ENCODE peak calls at places on chromosomes 11 and 22, in nine cellular contexts. P, O, U, Y, C, S, M, R and N are unnamed samples.

GRCh38 chr11:67290801-67291200 is 1.7 kb downstream of the ANKRD13D start:
- DNase-seq in U (no peak), P (no peak), C (no peak), O (no peak), R (peak; percentile 68), S (no peak), M (no peak), Y (no peak), N (no peak)

GRCh38 chr11:22041039-22041438 is 151.8 kb upstream of the ANO5 start:
- DNase-seq in C (no peak), P (no peak), R (no peak), S (no peak), Y (no peak), M (no peak), U (no peak), O (no peak), N (no peak)

GRCh38 chr11:64207247-64208085 is 945 bp downstream of the FERMT3 start:
- DNase-seq in C (no peak), R (peak; percentile 77), U (no peak), Y (peak; percentile 91), O (peak; percentile 59), S (no peak), P (peak; percentile 92), M (peak; percentile 87), N (no peak)

GRCh38 chr11:125455851-125456250 is 40.2 kb downstream of the FEZ1 start:
- DNase-seq in R (no peak), P (no peak), Y (no peak), M (no peak), U (no peak), C (no peak), S (no peak), O (no peak), N (no peak)

GRCh38 chr11:19389787-19390303 is 149.1 kb upstream of the E2F8 start:
- DNase-seq in P (peak; percentile 54), R (peak; percentile 64), Y (no peak), O (no peak), M (peak; percentile 73), S (no peak), U (no peak), C (no peak), N (no peak)

GRCh38 chr11:33500865-33501479 is 199.7 kb downstream of the C11orf91 start:
- DNase-seq in Y (no peak), O (no peak), P (peak; percentile 60), U (no peak), C (no peak), M (peak; percentile 70), R (peak; percentile 47), S (no peak), N (no peak)

GRCh38 chr11:106228996-106229395 is 151.5 kb downstream of the AASDHPPT start:
- DNase-seq in U (no peak), C (no peak), S (no peak), P (peak; percentile 45), R (peak; percentile 6), Y (no peak), O (no peak), M (peak; percentile 0), N (no peak)

GRCh38 chr11:23124249-23124648 is 264.0 kb upstream of the CCDC179 start:
- DNase-seq in S (no peak), U (no peak), O (no peak), M (no peak), R (no peak), C (no peak), P (peak; percentile 27), Y (no peak), N (no peak)

GRCh38 chr22:39525658-39525975 is 5.3 kb downstream of the ATF4 start:
- DNase-seq in R (no peak), P (no peak), M (no peak), U (no peak), Y (no peak), O (no peak), S (no peak), C (no peak), N (no peak)

GRCh38 chr11:102453286-102453797 is 777 bp upstream of the TMEM123 start:
- DNase-seq in O (no peak), P (no peak), Y (no peak), M (no peak), U (no peak), C (peak; percentile 13), S (peak; percentile 35), R (no peak), N (no peak)

GRCh38 chr11:95451682-95452081 is 220.7 kb upstream of the SESN3 start:
- DNase-seq in U (no peak), R (peak; percentile 84), P (no peak), S (no peak), Y (no peak), O (no peak), C (no peak), M (peak; percentile 36), N (no peak)

GRCh38 chr11:8387141-8387540 is 123.5 kb upstream of the LMO1 start:
- DNase-seq in P (no peak), O (no peak), Y (no peak), C (no peak), U (no peak), R (no peak), M (no peak), S (no peak), N (no peak)

GRCh38 chr11:108221401-108221800 is 1.0 kb downstream of the NPAT start:
- DNase-seq in C (no peak), S (no peak), U (no peak), R (peak; percentile 48), Y (no peak), O (no peak), P (no peak), M (peak; percentile 45), N (no peak)

GRCh38 chr11:89436071-89436470 is 55.1 kb downstream of the NOX4 start:
- DNase-seq in U (no peak), S (no peak), R (peak; percentile 65), M (peak; percentile 52), P (peak; percentile 0), C (no peak), Y (no peak), O (no peak), N (peak; percentile 68)

GRCh38 chr22:17921871-17922821 is 102.2 kb downstream of the MICAL3 start:
- DNase-seq in S (no peak), M (no peak), R (no peak), P (no peak), U (no peak), C (peak; percentile 74), Y (no peak), O (no peak), N (no peak)

GRCh38 chr11:36240746-36241295 is 48.4 kb downstream of the COMMD9 start:
- DNase-seq in C (no peak), Y (no peak), M (no peak), P (no peak), U (no peak), R (no peak), S (no peak), O (no peak), N (no peak)

GRCh38 chr22:30235687-30236170 is 10.8 kb downstream of the LIF start:
- DNase-seq in U (no peak), R (peak; percentile 85), M (peak; percentile 92), Y (no peak), O (no peak), S (no peak), C (no peak), P (peak; percentile 88), N (no peak)

GRCh38 chr22:17791196-17791595 is 16.9 kb upstream of the BID start:
- DNase-seq in U (no peak), S (no peak), R (no peak), C (no peak), Y (no peak), M (no peak), O (no peak), P (no peak), N (no peak)

GRCh38 chr11:118910309-118911112 is 15.2 kb downstream of the BCL9L start:
- DNase-seq in R (peak; percentile 98), M (peak; percentile 96), C (peak; percentile 80), U (peak; percentile 90), S (peak; percentile 44), P (peak; percentile 89), O (no peak), Y (no peak), N (no peak)

GRCh38 chr22:27804683-27805297 is 3.2 kb upstream of the MN1 start:
- DNase-seq in R (peak; percentile 70), S (peak; percentile 77), Y (peak; percentile 53), O (no peak), P (peak; percentile 47), M (peak; percentile 59), C (peak; percentile 77), U (no peak), N (peak; percentile 53)

GRCh38 chr11:120128392-120129172 is 9.3 kb downstream of the TRIM29 start:
- DNase-seq in S (no peak), U (peak; percentile 93), P (no peak), O (no peak), M (peak; percentile 81), R (peak; percentile 76), C (no peak), Y (no peak), N (no peak)

GRCh38 chr22:35231585-35232084 is 25.7 kb upstream of the HMGXB4 start:
- DNase-seq in S (no peak), C (peak; percentile 85), R (peak; percentile 52), U (peak; percentile 69), Y (peak; percentile 90), P (peak; percentile 60), O (peak; percentile 53), M (peak; percentile 68), N (peak; percentile 44)

GRCh38 chr11:57001674-57002401 is 13.1 kb downstream of the OR5AK2 start:
- DNase-seq in U (no peak), Y (no peak), O (no peak), R (no peak), M (peak; percentile 38), S (no peak), C (no peak), P (peak; percentile 3), N (no peak)

GRCh38 chr11:27085605-27086004 is 45.0 kb downstream of the BBOX1 start:
- DNase-seq in U (no peak), S (no peak), Y (no peak), C (no peak), O (no peak), P (no peak), M (peak; percentile 4), R (peak; percentile 6), N (no peak)

GRCh38 chr22:49530671-49531532 is 296.8 kb downstream of the BRD1 start:
- DNase-seq in U (no peak), C (no peak), O (no peak), S (no peak), P (no peak), R (no peak), Y (no peak), M (no peak), N (no peak)

GRCh38 chr22:41939981-41940852 is 6.7 kb downstream of the CENPM start:
- DNase-seq in M (no peak), S (no peak), Y (peak; percentile 98), P (no peak), O (peak; percentile 86), R (no peak), U (no peak), C (no peak), N (no peak)

GRCh38 chr11:113698515-113698914 is 7.6 kb downstream of the TMPRSS5 start:
- DNase-seq in Y (no peak), P (no peak), S (no peak), R (no peak), O (no peak), C (no peak), U (no peak), M (no peak), N (no peak)

GRCh38 chr11:118961591-118961990 is 5.5 kb downstream of the UPK2 start:
- DNase-seq in S (no peak), O (no peak), U (no peak), C (no peak), R (no peak), P (peak; percentile 24), M (no peak), Y (no peak), N (no peak)

GRCh38 chr22:20000246-20001081 is 16.2 kb downstream of the ARVCF start:
- DNase-seq in O (no peak), Y (no peak), S (no peak), M (no peak), P (no peak), C (no peak), U (no peak), R (no peak), N (no peak)

GRCh38 chr22:39434721-39435120 is 22.1 kb upstream of the MGAT3 start:
- DNase-seq in U (no peak), O (no peak), R (no peak), M (no peak), S (no peak), P (no peak), C (no peak), Y (no peak), N (no peak)

GRCh38 chr11:105051559-105051958 is 6.4 kb upstream of the CARD16 start:
- DNase-seq in P (no peak), M (no peak), S (no peak), C (no peak), U (no peak), O (no peak), R (no peak), Y (no peak), N (no peak)